ENCODE peak calls at places on chromosomes 5 and 9, in nine cellular contexts. One of them, this sample, is unnamed.

GRCh38 chr5:109654455-109654854 is 35.3 kb upstream of the MAN2A1 start:
- DNase-seq in AG09319: no peak
- DNase-seq in HFFc6: no peak
- DNase-seq in AG04450: no peak
- DNase-seq in RWPE1: peak
- DNase-seq in right lobe of liver: no peak
- DNase-seq in cardiac fibroblast: peak
- DNase-seq in WERI-Rb-1: no peak
- DNase-seq in fibroblast of villous mesenchyme: no peak
- DNase-seq in this sample: no peak

GRCh38 chr9:6417186-6417585 is 4.2 kb downstream of the UHRF2 start:
- DNase-seq in RWPE1: no peak
- DNase-seq in HFFc6: no peak
- DNase-seq in AG09319: no peak
- DNase-seq in fibroblast of villous mesenchyme: peak
- DNase-seq in right lobe of liver: no peak
- DNase-seq in cardiac fibroblast: peak
- DNase-seq in WERI-Rb-1: no peak
- DNase-seq in AG04450: no peak
- DNase-seq in this sample: no peak

GRCh38 chr5:151864349-151864748 is 60.3 kb downstream of the GLRA1 start:
- DNase-seq in right lobe of liver: no peak
- DNase-seq in RWPE1: no peak
- DNase-seq in AG09319: no peak
- DNase-seq in fibroblast of villous mesenchyme: no peak
- DNase-seq in WERI-Rb-1: no peak
- DNase-seq in cardiac fibroblast: no peak
- DNase-seq in AG04450: no peak
- DNase-seq in HFFc6: no peak
- DNase-seq in this sample: no peak

GRCh38 chr9:134670042-134670525 is 28.5 kb downstream of the COL5A1 start:
- DNase-seq in AG09319: peak
- DNase-seq in cardiac fibroblast: peak
- DNase-seq in WERI-Rb-1: no peak
- DNase-seq in fibroblast of villous mesenchyme: peak
- DNase-seq in HFFc6: peak
- DNase-seq in AG04450: peak
- DNase-seq in right lobe of liver: no peak
- DNase-seq in RWPE1: peak
- DNase-seq in this sample: no peak

GRCh38 chr9:114504341-114505186 is 709 bp downstream of the WHRN start:
- DNase-seq in cardiac fibroblast: no peak
- DNase-seq in RWPE1: peak
- DNase-seq in HFFc6: no peak
- DNase-seq in AG04450: no peak
- DNase-seq in WERI-Rb-1: peak
- DNase-seq in fibroblast of villous mesenchyme: peak
- DNase-seq in right lobe of liver: peak
- DNase-seq in AG09319: no peak
- DNase-seq in this sample: peak

GRCh38 chr5:174067499-174067898 is 22.0 kb downstream of the NSG2 start:
- DNase-seq in AG09319: no peak
- DNase-seq in HFFc6: no peak
- DNase-seq in cardiac fibroblast: no peak
- DNase-seq in fibroblast of villous mesenchyme: no peak
- DNase-seq in WERI-Rb-1: no peak
- DNase-seq in RWPE1: no peak
- DNase-seq in AG04450: no peak
- DNase-seq in right lobe of liver: no peak
- DNase-seq in this sample: no peak

GRCh38 chr5:155923784-155924183 is 403.2 kb upstream of the SGCD start:
- DNase-seq in RWPE1: no peak
- DNase-seq in HFFc6: no peak
- DNase-seq in cardiac fibroblast: no peak
- DNase-seq in AG09319: no peak
- DNase-seq in WERI-Rb-1: no peak
- DNase-seq in fibroblast of villous mesenchyme: no peak
- DNase-seq in AG04450: no peak
- DNase-seq in right lobe of liver: no peak
- DNase-seq in this sample: no peak

GRCh38 chr5:132466453-132467291 is 23.9 kb downstream of the IRF1 start:
- DNase-seq in fibroblast of villous mesenchyme: peak
- DNase-seq in RWPE1: peak
- DNase-seq in AG09319: no peak
- DNase-seq in right lobe of liver: peak
- DNase-seq in WERI-Rb-1: no peak
- DNase-seq in AG04450: no peak
- DNase-seq in HFFc6: no peak
- DNase-seq in cardiac fibroblast: peak
- DNase-seq in this sample: peak

GRCh38 chr5:173823721-173824567 is 64.2 kb upstream of the CPEB4 start:
- DNase-seq in WERI-Rb-1: no peak
- DNase-seq in AG09319: peak
- DNase-seq in HFFc6: peak
- DNase-seq in right lobe of liver: peak
- DNase-seq in cardiac fibroblast: peak
- DNase-seq in fibroblast of villous mesenchyme: peak
- DNase-seq in RWPE1: peak
- DNase-seq in AG04450: peak
- DNase-seq in this sample: no peak

GRCh38 chr9:126773004-126773607 is 31.7 kb upstream of the ZBTB43 start:
- DNase-seq in WERI-Rb-1: peak
- DNase-seq in HFFc6: peak
- DNase-seq in cardiac fibroblast: peak
- DNase-seq in AG04450: no peak
- DNase-seq in RWPE1: no peak
- DNase-seq in AG09319: no peak
- DNase-seq in fibroblast of villous mesenchyme: peak
- DNase-seq in right lobe of liver: no peak
- DNase-seq in this sample: peak
- TF ChIP-seq CTCF in WERI-Rb-1: peak
- TF ChIP-seq CTCF in HFFc6: peak
- TF ChIP-seq CTCF in cardiac fibroblast: peak
- TF ChIP-seq CTCF in AG04450: peak
- TF ChIP-seq CTCF in RWPE1: peak
- TF ChIP-seq CTCF in AG09319: peak
- TF ChIP-seq CTCF in fibroblast of villous mesenchyme: peak
- TF ChIP-seq CTCF in right lobe of liver: peak
- TF ChIP-seq CTCF in this sample: peak

GRCh38 chr5:81422671-81423070 is 28.7 kb upstream of the ACOT12 start:
- DNase-seq in WERI-Rb-1: no peak
- DNase-seq in AG09319: peak
- DNase-seq in right lobe of liver: no peak
- DNase-seq in HFFc6: peak
- DNase-seq in fibroblast of villous mesenchyme: peak
- DNase-seq in RWPE1: peak
- DNase-seq in AG04450: peak
- DNase-seq in cardiac fibroblast: peak
- DNase-seq in this sample: no peak
- TF ChIP-seq CTCF in WERI-Rb-1: no peak
- TF ChIP-seq CTCF in AG09319: no peak
- TF ChIP-seq CTCF in right lobe of liver: no peak
- TF ChIP-seq CTCF in HFFc6: no peak
- TF ChIP-seq CTCF in fibroblast of villous mesenchyme: no peak
- TF ChIP-seq CTCF in RWPE1: no peak
- TF ChIP-seq CTCF in AG04450: no peak
- TF ChIP-seq CTCF in cardiac fibroblast: no peak
- TF ChIP-seq CTCF in this sample: no peak

DNA sequence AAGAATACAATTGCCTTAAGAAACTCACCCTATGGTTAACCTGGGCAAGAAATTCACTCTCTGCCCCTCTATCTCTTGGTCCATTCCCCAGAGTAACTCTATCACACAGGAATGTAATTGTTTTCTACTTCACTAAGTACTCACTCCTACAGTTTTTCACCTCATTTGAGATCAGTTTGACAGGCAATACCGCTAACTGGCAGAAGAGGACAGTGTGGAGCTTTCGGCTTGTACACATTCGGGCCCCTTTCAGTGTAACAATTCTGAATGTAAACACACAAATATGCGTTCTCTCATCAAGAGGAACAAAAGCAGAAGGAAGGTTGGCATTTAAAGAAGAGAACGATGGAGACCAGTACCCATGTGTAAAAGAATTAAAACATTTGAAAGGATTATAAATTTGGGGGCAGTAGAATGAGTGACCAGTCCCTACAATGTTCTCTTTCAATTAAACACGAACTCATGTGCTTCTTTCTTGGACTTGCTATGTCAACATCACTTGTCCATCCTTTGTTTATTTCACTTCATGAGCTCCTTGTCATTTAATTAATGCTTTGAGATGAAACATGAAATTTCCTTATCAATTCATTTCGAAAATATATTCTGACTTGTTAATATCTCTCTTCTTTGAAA is 188.5 kb upstream of the GRAMD2B start:
- DNase-seq in HFFc6: no peak
- DNase-seq in AG04450: no peak
- DNase-seq in fibroblast of villous mesenchyme: peak
- DNase-seq in right lobe of liver: no peak
- DNase-seq in cardiac fibroblast: peak
- DNase-seq in WERI-Rb-1: peak
- DNase-seq in AG09319: no peak
- DNase-seq in RWPE1: peak
- DNase-seq in this sample: peak
- TF ChIP-seq CTCF in HFFc6: peak
- TF ChIP-seq CTCF in AG04450: peak
- TF ChIP-seq CTCF in fibroblast of villous mesenchyme: peak
- TF ChIP-seq CTCF in right lobe of liver: peak
- TF ChIP-seq CTCF in cardiac fibroblast: peak
- TF ChIP-seq CTCF in WERI-Rb-1: peak
- TF ChIP-seq CTCF in AG09319: peak
- TF ChIP-seq CTCF in RWPE1: peak
- TF ChIP-seq CTCF in this sample: peak

DNA sequence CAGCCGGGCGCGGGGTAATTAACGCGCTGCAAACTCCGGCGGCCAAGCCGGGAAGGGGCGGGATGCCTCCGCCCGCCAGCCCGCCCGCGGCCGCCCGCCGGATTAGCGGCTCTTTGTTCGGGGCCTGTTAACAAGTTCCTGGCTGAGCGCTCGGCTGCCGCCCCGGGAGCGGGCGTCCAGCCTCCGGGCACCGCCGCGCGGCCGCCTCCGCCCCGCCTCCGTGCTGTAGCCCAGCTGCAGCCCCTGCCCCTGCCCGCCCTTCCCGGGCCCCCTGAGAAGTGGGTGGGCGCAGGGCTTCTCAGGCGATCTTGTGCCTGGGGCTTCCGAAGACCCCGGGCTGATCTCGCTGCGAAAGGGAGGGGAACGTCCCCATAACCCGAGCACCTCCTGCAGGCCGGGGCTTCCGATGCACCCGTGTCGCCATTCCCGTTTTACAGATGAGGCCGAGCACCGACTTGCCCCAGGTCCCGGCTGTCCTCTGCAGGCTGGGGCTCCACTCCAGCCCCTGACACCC is 7.6 kb downstream of the UNC5A start:
- DNase-seq in AG04450: no peak
- DNase-seq in HFFc6: no peak
- DNase-seq in cardiac fibroblast: peak
- DNase-seq in AG09319: no peak
- DNase-seq in right lobe of liver: no peak
- DNase-seq in WERI-Rb-1: peak
- DNase-seq in RWPE1: peak
- DNase-seq in fibroblast of villous mesenchyme: peak
- DNase-seq in this sample: peak
- TF ChIP-seq CTCF in AG04450: no peak
- TF ChIP-seq CTCF in HFFc6: peak
- TF ChIP-seq CTCF in cardiac fibroblast: peak
- TF ChIP-seq CTCF in AG09319: peak
- TF ChIP-seq CTCF in right lobe of liver: no peak
- TF ChIP-seq CTCF in WERI-Rb-1: peak
- TF ChIP-seq CTCF in RWPE1: peak
- TF ChIP-seq CTCF in fibroblast of villous mesenchyme: peak
- TF ChIP-seq CTCF in this sample: no peak

GRCh38 chr9:37575921-37576721 is at the start of gene FBXO10:
- DNase-seq in AG09319: no peak
- DNase-seq in WERI-Rb-1: peak
- DNase-seq in fibroblast of villous mesenchyme: peak
- DNase-seq in AG04450: no peak
- DNase-seq in cardiac fibroblast: peak
- DNase-seq in HFFc6: peak
- DNase-seq in RWPE1: peak
- DNase-seq in right lobe of liver: peak
- DNase-seq in this sample: peak
- TF ChIP-seq CTCF in AG09319: no peak
- TF ChIP-seq CTCF in WERI-Rb-1: no peak
- TF ChIP-seq CTCF in fibroblast of villous mesenchyme: no peak
- TF ChIP-seq CTCF in AG04450: no peak
- TF ChIP-seq CTCF in cardiac fibroblast: no peak
- TF ChIP-seq CTCF in HFFc6: no peak
- TF ChIP-seq CTCF in RWPE1: no peak
- TF ChIP-seq CTCF in right lobe of liver: no peak
- TF ChIP-seq CTCF in this sample: no peak

This sample was measured in endothelial cell.